ENCODE peak calls at places on chromosomes 2 and 18, in nine cellular contexts. One of them, this sample, is unnamed.

GRCh38 chr2:111169924-111170323 is 49.2 kb downstream of the BCL2L11 start:
- DNase-seq in esophagus squamous epithelium: no peak
- DNase-seq in CD8-positive, alpha-beta T cell: no peak
- DNase-seq in IMR-90: no peak
- DNase-seq in K562: no peak
- DNase-seq in endodermal cell: no peak
- DNase-seq in breast epithelium: no peak
- DNase-seq in AG04450: no peak
- DNase-seq in sigmoid colon: no peak
- DNase-seq in this sample: no peak

GRCh38 chr2:198252472-198252871 is 448.1 kb downstream of the PLCL1 start:
- DNase-seq in esophagus squamous epithelium: no peak
- DNase-seq in CD8-positive, alpha-beta T cell: no peak
- DNase-seq in IMR-90: no peak
- DNase-seq in K562: no peak
- DNase-seq in endodermal cell: no peak
- DNase-seq in breast epithelium: no peak
- DNase-seq in AG04450: no peak
- DNase-seq in sigmoid colon: no peak
- DNase-seq in this sample: no peak

GRCh38 chr2:222903234-222904220 is 42.7 kb downstream of the ACSL3 start:
- DNase-seq in esophagus squamous epithelium: peak; percentile 1
- DNase-seq in CD8-positive, alpha-beta T cell: no peak
- DNase-seq in IMR-90: peak; percentile 73
- DNase-seq in K562: peak; percentile 31
- DNase-seq in endodermal cell: no peak
- DNase-seq in breast epithelium: no peak
- DNase-seq in AG04450: no peak
- DNase-seq in sigmoid colon: no peak
- DNase-seq in this sample: no peak

GRCh38 chr2:189585357-189585756 is 4.8 kb upstream of the SLC40A1 start:
- DNase-seq in esophagus squamous epithelium: no peak
- DNase-seq in CD8-positive, alpha-beta T cell: no peak
- DNase-seq in IMR-90: no peak
- DNase-seq in K562: no peak
- DNase-seq in endodermal cell: no peak
- DNase-seq in breast epithelium: no peak
- DNase-seq in AG04450: no peak
- DNase-seq in sigmoid colon: no peak
- DNase-seq in this sample: no peak

GRCh38 chr18:50879302-50880107 is 587 bp downstream of the ME2 start:
- DNase-seq in esophagus squamous epithelium: no peak
- DNase-seq in CD8-positive, alpha-beta T cell: peak; percentile 18
- DNase-seq in IMR-90: peak; percentile 38
- DNase-seq in K562: no peak
- DNase-seq in endodermal cell: peak; percentile 82
- DNase-seq in breast epithelium: no peak
- DNase-seq in AG04450: no peak
- DNase-seq in sigmoid colon: no peak
- DNase-seq in this sample: peak; percentile 33

GRCh38 chr2:70011335-70011734 is 49.9 kb upstream of the ASPRV1 start:
- DNase-seq in esophagus squamous epithelium: no peak
- DNase-seq in CD8-positive, alpha-beta T cell: no peak
- DNase-seq in IMR-90: no peak
- DNase-seq in K562: peak; percentile 25
- DNase-seq in endodermal cell: no peak
- DNase-seq in breast epithelium: no peak
- DNase-seq in AG04450: no peak
- DNase-seq in sigmoid colon: no peak
- DNase-seq in this sample: no peak

GRCh38 chr18:25646971-25647370 is 295.0 kb upstream of the ZNF521 start:
- DNase-seq in esophagus squamous epithelium: no peak
- DNase-seq in CD8-positive, alpha-beta T cell: no peak
- DNase-seq in IMR-90: peak; percentile 77
- DNase-seq in K562: no peak
- DNase-seq in endodermal cell: no peak
- DNase-seq in breast epithelium: no peak
- DNase-seq in AG04450: peak; percentile 16
- DNase-seq in sigmoid colon: no peak
- DNase-seq in this sample: no peak

GRCh38 chr2:31232586-31232985 is 1.4 kb upstream of the EHD3 start:
- DNase-seq in esophagus squamous epithelium: no peak
- DNase-seq in CD8-positive, alpha-beta T cell: no peak
- DNase-seq in IMR-90: no peak
- DNase-seq in K562: no peak
- DNase-seq in endodermal cell: peak; percentile 33
- DNase-seq in breast epithelium: no peak
- DNase-seq in AG04450: no peak
- DNase-seq in sigmoid colon: no peak
- DNase-seq in this sample: no peak

GRCh38 chr18:69402219-69402989 is 1.7 kb downstream of the DOK6 start:
- DNase-seq in esophagus squamous epithelium: no peak
- DNase-seq in CD8-positive, alpha-beta T cell: no peak
- DNase-seq in IMR-90: no peak
- DNase-seq in K562: no peak
- DNase-seq in endodermal cell: peak; percentile 73
- DNase-seq in breast epithelium: no peak
- DNase-seq in AG04450: no peak
- DNase-seq in sigmoid colon: peak; percentile 51
- DNase-seq in this sample: no peak

GRCh38 chr2:71609029-71609428 is 155.7 kb downstream of the DYSF start:
- DNase-seq in esophagus squamous epithelium: no peak
- DNase-seq in CD8-positive, alpha-beta T cell: no peak
- DNase-seq in IMR-90: no peak
- DNase-seq in K562: no peak
- DNase-seq in endodermal cell: peak; percentile 37
- DNase-seq in breast epithelium: no peak
- DNase-seq in AG04450: no peak
- DNase-seq in sigmoid colon: peak; percentile 37
- DNase-seq in this sample: no peak

GRCh38 chr2:112817082-112817481 is 19.5 kb downstream of the IL1B start:
- DNase-seq in esophagus squamous epithelium: no peak
- DNase-seq in CD8-positive, alpha-beta T cell: no peak
- DNase-seq in IMR-90: no peak
- DNase-seq in K562: no peak
- DNase-seq in endodermal cell: peak; percentile 42
- DNase-seq in breast epithelium: no peak
- DNase-seq in AG04450: no peak
- DNase-seq in sigmoid colon: no peak
- DNase-seq in this sample: no peak

GRCh38 chr2:134866498-134867099 is 28.2 kb downstream of the ACMSD start:
- DNase-seq in esophagus squamous epithelium: no peak
- DNase-seq in CD8-positive, alpha-beta T cell: no peak
- DNase-seq in IMR-90: peak; percentile 85
- DNase-seq in K562: no peak
- DNase-seq in endodermal cell: no peak
- DNase-seq in breast epithelium: no peak
- DNase-seq in AG04450: peak; percentile 41
- DNase-seq in sigmoid colon: no peak
- DNase-seq in this sample: no peak

GRCh38 chr2:46837112-46837454 is 78.5 kb downstream of the MCFD2 start:
- DNase-seq in esophagus squamous epithelium: no peak
- DNase-seq in CD8-positive, alpha-beta T cell: no peak
- DNase-seq in IMR-90: no peak
- DNase-seq in K562: no peak
- DNase-seq in endodermal cell: no peak
- DNase-seq in breast epithelium: no peak
- DNase-seq in AG04450: no peak
- DNase-seq in sigmoid colon: no peak
- DNase-seq in this sample: no peak

GRCh38 chr2:219057709-219058540 is 2.8 kb downstream of the IHH start:
- DNase-seq in esophagus squamous epithelium: no peak
- DNase-seq in CD8-positive, alpha-beta T cell: peak; percentile 63
- DNase-seq in IMR-90: peak; percentile 56
- DNase-seq in K562: peak; percentile 73
- DNase-seq in endodermal cell: peak; percentile 95
- DNase-seq in breast epithelium: no peak
- DNase-seq in AG04450: no peak
- DNase-seq in sigmoid colon: peak; percentile 78
- DNase-seq in this sample: peak; percentile 74

GRCh38 chr2:38462121-38462634 is 85.1 kb upstream of the ATL2 start:
- DNase-seq in esophagus squamous epithelium: no peak
- DNase-seq in CD8-positive, alpha-beta T cell: no peak
- DNase-seq in IMR-90: peak; percentile 94
- DNase-seq in K562: peak; percentile 62
- DNase-seq in endodermal cell: no peak
- DNase-seq in breast epithelium: peak; percentile 78
- DNase-seq in AG04450: peak; percentile 80
- DNase-seq in sigmoid colon: peak; percentile 81
- DNase-seq in this sample: no peak

GRCh38 chr2:6914829-6915228 is 2.4 kb upstream of the RNF144A start:
- DNase-seq in esophagus squamous epithelium: no peak
- DNase-seq in CD8-positive, alpha-beta T cell: no peak
- DNase-seq in IMR-90: peak; percentile 2
- DNase-seq in K562: no peak
- DNase-seq in endodermal cell: no peak
- DNase-seq in breast epithelium: no peak
- DNase-seq in AG04450: no peak
- DNase-seq in sigmoid colon: no peak
- DNase-seq in this sample: no peak

GRCh38 chr2:98086491-98087446 is at the start of gene VWA3B:
- DNase-seq in esophagus squamous epithelium: no peak
- DNase-seq in CD8-positive, alpha-beta T cell: no peak
- DNase-seq in IMR-90: no peak
- DNase-seq in K562: peak; percentile 70
- DNase-seq in endodermal cell: peak; percentile 95
- DNase-seq in breast epithelium: peak; percentile 64
- DNase-seq in AG04450: no peak
- DNase-seq in sigmoid colon: peak; percentile 76
- DNase-seq in this sample: peak; percentile 79

GRCh38 chr2:224004105-224004715 is 34.9 kb downstream of the SERPINE2 start:
- DNase-seq in esophagus squamous epithelium: no peak
- DNase-seq in CD8-positive, alpha-beta T cell: no peak
- DNase-seq in IMR-90: no peak
- DNase-seq in K562: no peak
- DNase-seq in endodermal cell: no peak
- DNase-seq in breast epithelium: no peak
- DNase-seq in AG04450: no peak
- DNase-seq in sigmoid colon: no peak
- DNase-seq in this sample: no peak

GRCh38 chr2:120460511-120460910 is 114.6 kb downstream of the INHBB start:
- DNase-seq in esophagus squamous epithelium: no peak
- DNase-seq in CD8-positive, alpha-beta T cell: no peak
- DNase-seq in IMR-90: no peak
- DNase-seq in K562: no peak
- DNase-seq in endodermal cell: no peak
- DNase-seq in breast epithelium: no peak
- DNase-seq in AG04450: no peak
- DNase-seq in sigmoid colon: no peak
- DNase-seq in this sample: no peak
- H3K27me3 ChIP-seq in esophagus squamous epithelium: peaks cover 41% of the 10 kb centered on the region
- H3K27me3 ChIP-seq in CD8-positive, alpha-beta T cell: no peaks in the 10 kb centered on the region
- H3K27me3 ChIP-seq in IMR-90: no peaks in the 10 kb centered on the region
- H3K27me3 ChIP-seq in K562: no peaks in the 10 kb centered on the region
- H3K27me3 ChIP-seq in endodermal cell: peaks cover 58% of the 10 kb centered on the region
- H3K27me3 ChIP-seq in breast epithelium: no peaks in the 10 kb centered on the region
- H3K27me3 ChIP-seq in AG04450: peaks cover 4% of the 10 kb centered on the region
- H3K27me3 ChIP-seq in sigmoid colon: peaks cover 9% of the 10 kb centered on the region
- H3K27me3 ChIP-seq in this sample: no peaks in the 10 kb centered on the region

DNA sequence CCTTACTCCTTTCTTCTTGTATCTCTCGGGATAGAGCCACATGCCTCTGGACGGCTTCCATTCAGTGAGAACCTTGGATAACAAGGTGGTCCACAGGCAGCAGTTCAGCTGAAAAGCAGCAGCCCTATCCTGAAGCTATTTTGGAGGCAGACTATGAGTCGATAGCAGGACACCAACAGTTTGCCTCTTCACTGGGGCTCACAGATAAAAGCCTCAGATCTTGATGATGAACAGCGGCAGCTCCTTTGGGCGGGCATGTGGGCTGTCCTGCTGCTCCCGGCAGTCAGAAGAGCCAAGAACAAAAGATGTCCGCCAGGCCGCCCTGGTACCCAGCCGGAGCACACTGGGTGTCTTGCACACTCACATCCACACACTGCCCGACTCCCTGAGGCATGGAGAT is 89.8 kb upstream of the KLF7 start:
- DNase-seq in esophagus squamous epithelium: no peak
- DNase-seq in CD8-positive, alpha-beta T cell: no peak
- DNase-seq in IMR-90: no peak
- DNase-seq in K562: peak; percentile 14
- DNase-seq in endodermal cell: no peak
- DNase-seq in breast epithelium: no peak
- DNase-seq in AG04450: no peak
- DNase-seq in sigmoid colon: no peak
- DNase-seq in this sample: no peak
- H3K27ac ChIP-seq in esophagus squamous epithelium: no peak overlapping the region
- H3K27ac ChIP-seq in CD8-positive, alpha-beta T cell: no peak overlapping the region
- H3K27ac ChIP-seq in IMR-90: peak overlapping the region; percentile 99
- H3K27ac ChIP-seq in K562: no peak overlapping the region
- H3K27ac ChIP-seq in endodermal cell: peak overlapping the region; percentile 94
- H3K27ac ChIP-seq in breast epithelium: no peak overlapping the region
- H3K27ac ChIP-seq in AG04450: peak overlapping the region; percentile 97
- H3K27ac ChIP-seq in sigmoid colon: peak overlapping the region; percentile 83
- H3K27ac ChIP-seq in this sample: no peak overlapping the region

GRCh38 chr2:173749315-173749714 is 215.9 kb downstream of the SP3 start:
- DNase-seq in esophagus squamous epithelium: no peak
- DNase-seq in CD8-positive, alpha-beta T cell: no peak
- DNase-seq in IMR-90: peak; percentile 54
- DNase-seq in K562: no peak
- DNase-seq in endodermal cell: no peak
- DNase-seq in breast epithelium: no peak
- DNase-seq in AG04450: no peak
- DNase-seq in sigmoid colon: no peak
- DNase-seq in this sample: no peak
- TF ChIP-seq CTCF in esophagus squamous epithelium: no peak
- TF ChIP-seq CTCF in CD8-positive, alpha-beta T cell: no peak
- TF ChIP-seq CTCF in IMR-90: peak; percentile 49
- TF ChIP-seq CTCF in K562: peak; percentile 35
- TF ChIP-seq CTCF in endodermal cell: peak; percentile 60
- TF ChIP-seq CTCF in breast epithelium: no peak
- TF ChIP-seq CTCF in AG04450: peak; percentile 63
- TF ChIP-seq CTCF in sigmoid colon: no peak
- TF ChIP-seq CTCF in this sample: no peak

DNA sequence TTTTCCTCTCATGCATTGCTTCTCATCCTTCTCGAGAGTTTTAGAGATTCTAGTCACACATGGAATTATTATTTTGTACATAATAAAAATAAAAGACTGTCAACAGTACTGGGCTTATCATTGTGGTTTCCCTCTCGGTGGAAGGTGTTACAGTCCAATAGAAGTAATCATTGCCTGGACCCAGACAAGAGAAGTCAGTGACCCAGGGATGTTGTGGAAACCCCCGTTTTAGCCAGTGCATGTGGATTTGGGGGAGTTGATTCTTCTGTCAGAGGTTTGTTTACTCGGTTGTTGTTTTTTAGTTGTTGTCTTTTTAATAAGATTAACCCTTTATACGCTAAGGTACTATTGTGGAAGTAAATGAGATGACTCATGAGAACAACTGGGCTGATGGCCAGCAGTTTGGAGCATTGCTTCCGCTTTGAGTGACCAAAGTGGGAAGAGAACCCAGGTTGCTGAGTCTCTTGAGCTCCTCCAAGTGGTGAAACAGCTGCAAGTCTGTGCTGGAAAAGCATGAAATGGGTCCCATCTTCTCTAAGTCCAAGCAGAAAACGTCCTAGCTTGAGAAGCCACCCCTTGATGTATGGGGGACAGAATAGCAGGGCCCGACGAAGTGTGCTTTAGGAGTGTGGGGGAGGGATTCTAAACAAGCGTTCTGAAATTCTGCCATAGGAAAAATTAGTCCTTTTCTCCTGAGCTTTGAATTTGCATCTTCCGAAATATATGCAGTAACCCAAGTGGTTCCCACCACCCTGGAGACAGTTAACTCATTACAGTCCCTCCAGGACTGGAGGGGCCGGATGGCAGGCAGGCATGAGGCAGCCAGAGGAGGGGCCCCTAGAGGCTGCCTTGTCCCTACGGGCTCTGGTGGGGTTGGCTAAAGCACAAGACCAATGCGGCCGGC is 61.8 kb upstream of the GPR45 start:
- DNase-seq in esophagus squamous epithelium: no peak
- DNase-seq in CD8-positive, alpha-beta T cell: no peak
- DNase-seq in IMR-90: peak; percentile 71
- DNase-seq in K562: peak; percentile 69
- DNase-seq in endodermal cell: peak; percentile 74
- DNase-seq in breast epithelium: no peak
- DNase-seq in AG04450: peak; percentile 21
- DNase-seq in sigmoid colon: no peak
- DNase-seq in this sample: peak; percentile 70
- H3K27me3 ChIP-seq in esophagus squamous epithelium: peaks cover 68% of the 10 kb centered on the region
- H3K27me3 ChIP-seq in CD8-positive, alpha-beta T cell: no peaks in the 10 kb centered on the region
- H3K27me3 ChIP-seq in IMR-90: peaks cover 21% of the 10 kb centered on the region
- H3K27me3 ChIP-seq in K562: peaks cover 23% of the 10 kb centered on the region
- H3K27me3 ChIP-seq in endodermal cell: peaks cover 4% of the 10 kb centered on the region
- H3K27me3 ChIP-seq in breast epithelium: peaks cover 4% of the 10 kb centered on the region
- H3K27me3 ChIP-seq in AG04450: peaks cover 12% of the 10 kb centered on the region
- H3K27me3 ChIP-seq in sigmoid colon: peaks cover 24% of the 10 kb centered on the region
- H3K27me3 ChIP-seq in this sample: no peaks in the 10 kb centered on the region

This sample was measured in lung.